ENCODE peak calls at places on chromosomes 1 and 21, in four cellular contexts. One of them, this sample, is unnamed.

GRCh38 chr1:101259744-101260148 is 22.9 kb downstream of the S1PR1 start:
- DNase-seq in mucosa of descending colon: no peak
- DNase-seq in ovary: no peak
- DNase-seq in tibial nerve: no peak
- DNase-seq in this sample: no peak

GRCh38 chr1:96962807-96963206 is 241.2 kb downstream of the PTBP2 start:
- DNase-seq in mucosa of descending colon: no peak
- DNase-seq in ovary: no peak
- DNase-seq in tibial nerve: no peak
- DNase-seq in this sample: no peak

GRCh38 chr21:44455524-44456206 is 355 bp downstream of the LRRC3 start:
- DNase-seq in mucosa of descending colon: peak; percentile 67
- DNase-seq in ovary: peak; percentile 59
- DNase-seq in tibial nerve: no peak
- DNase-seq in this sample: peak; percentile 76

GRCh38 chr21:39251326-39251725 is 62.1 kb downstream of the BRWD1 start:
- DNase-seq in mucosa of descending colon: no peak
- DNase-seq in ovary: no peak
- DNase-seq in tibial nerve: no peak
- DNase-seq in this sample: no peak

GRCh38 chr1:19179597-19180271 is 30.3 kb downstream of the UBR4 start:
- DNase-seq in mucosa of descending colon: no peak
- DNase-seq in ovary: no peak
- DNase-seq in tibial nerve: no peak
- DNase-seq in this sample: no peak

GRCh38 chr1:198387587-198387986 is 152.9 kb downstream of the ATP6V1G3 start:
- DNase-seq in mucosa of descending colon: no peak
- DNase-seq in ovary: no peak
- DNase-seq in tibial nerve: no peak
- DNase-seq in this sample: no peak

GRCh38 chr1:175095978-175096611 is 28.5 kb downstream of the TNN start:
- DNase-seq in mucosa of descending colon: no peak
- DNase-seq in ovary: no peak
- DNase-seq in tibial nerve: no peak
- DNase-seq in this sample: no peak

GRCh38 chr1:61184035-61184713 is 101.8 kb downstream of the NFIA start:
- DNase-seq in mucosa of descending colon: peak; percentile 94
- DNase-seq in ovary: peak; percentile 94
- DNase-seq in tibial nerve: peak; percentile 87
- DNase-seq in this sample: peak; percentile 95

GRCh38 chr21:42236014-42236413 is 17.1 kb downstream of the ABCG1 start:
- DNase-seq in mucosa of descending colon: no peak
- DNase-seq in ovary: no peak
- DNase-seq in tibial nerve: no peak
- DNase-seq in this sample: no peak

GRCh38 chr1:213123532-213123931 is 72.5 kb downstream of the RPS6KC1 start:
- DNase-seq in mucosa of descending colon: no peak
- DNase-seq in ovary: no peak
- DNase-seq in tibial nerve: no peak
- DNase-seq in this sample: no peak

GRCh38 chr21:38139380-38140168 is 117.2 kb upstream of the KCNJ15 start:
- DNase-seq in mucosa of descending colon: no peak
- DNase-seq in ovary: no peak
- DNase-seq in tibial nerve: no peak
- DNase-seq in this sample: no peak

GRCh38 chr1:23187637-23188036 is 19.0 kb upstream of the LUZP1 start:
- DNase-seq in mucosa of descending colon: peak; percentile 72
- DNase-seq in ovary: no peak
- DNase-seq in tibial nerve: no peak
- DNase-seq in this sample: no peak

GRCh38 chr1:23624440-23624839 is 65.1 kb upstream of the ID3 start:
- DNase-seq in mucosa of descending colon: no peak
- DNase-seq in ovary: no peak
- DNase-seq in tibial nerve: no peak
- DNase-seq in this sample: no peak

GRCh38 chr1:156931553-156931952 is 11.1 kb downstream of the LRRC71 start:
- DNase-seq in mucosa of descending colon: no peak
- DNase-seq in ovary: no peak
- DNase-seq in tibial nerve: no peak
- DNase-seq in this sample: no peak

GRCh38 chr1:232833966-232834535 is 28.8 kb downstream of the MAP10 start:
- DNase-seq in mucosa of descending colon: no peak
- DNase-seq in ovary: no peak
- DNase-seq in tibial nerve: no peak
- DNase-seq in this sample: no peak

GRCh38 chr1:61446531-61446991 is 278.4 kb downstream of the TM2D1 start:
- DNase-seq in mucosa of descending colon: no peak
- DNase-seq in ovary: no peak
- DNase-seq in tibial nerve: no peak
- DNase-seq in this sample: no peak

GRCh38 chr1:41390171-41390570 is 28.9 kb downstream of the FOXO6 start:
- DNase-seq in mucosa of descending colon: no peak
- DNase-seq in ovary: no peak
- DNase-seq in tibial nerve: no peak
- DNase-seq in this sample: no peak

GRCh38 chr1:92859400-92860039 is 27.7 kb downstream of the RPL5 start:
- DNase-seq in mucosa of descending colon: no peak
- DNase-seq in ovary: no peak
- DNase-seq in tibial nerve: no peak
- DNase-seq in this sample: no peak

GRCh38 chr1:20008391-20008841 is 29.0 kb upstream of the PLA2G2A start:
- DNase-seq in mucosa of descending colon: no peak
- DNase-seq in ovary: peak; percentile 72
- DNase-seq in tibial nerve: peak; percentile 6
- DNase-seq in this sample: no peak

DNA sequence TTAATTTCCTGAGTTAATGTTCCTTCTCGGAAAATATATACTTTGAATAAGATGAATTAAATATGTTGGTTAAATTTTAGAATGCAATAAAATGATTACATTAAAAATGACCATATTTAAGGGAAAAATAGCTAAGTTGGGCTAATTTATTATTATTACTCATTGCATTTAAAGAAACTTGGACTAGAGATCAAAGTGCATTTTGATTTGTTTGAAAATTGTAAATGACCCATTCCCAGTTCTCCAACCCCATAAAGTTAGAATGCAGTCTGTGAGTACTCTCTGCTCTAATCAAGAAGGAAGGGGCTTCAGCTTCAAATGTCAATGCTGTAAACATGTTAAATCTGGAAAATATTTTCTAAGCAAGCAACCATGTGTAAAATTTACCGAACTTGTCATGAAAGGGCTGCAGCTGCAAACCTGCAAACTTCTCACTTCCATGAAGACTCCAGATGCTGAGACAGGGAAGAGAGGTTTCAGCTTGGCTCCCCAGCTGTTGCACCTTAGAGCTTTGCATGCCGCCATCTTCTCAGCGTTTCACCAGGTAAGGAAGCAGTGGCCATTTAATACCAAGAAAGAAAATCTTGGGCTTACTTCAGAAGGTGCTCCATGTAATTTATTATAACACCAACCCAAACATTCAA is 232.6 kb downstream of the TTLL7 start:
- DNase-seq in mucosa of descending colon: no peak
- DNase-seq in ovary: no peak
- DNase-seq in tibial nerve: no peak
- DNase-seq in this sample: no peak
- H3K36me3 ChIP-seq in mucosa of descending colon: no peaks in the 10 kb centered on the region
- H3K36me3 ChIP-seq in ovary: no peaks in the 10 kb centered on the region
- H3K36me3 ChIP-seq in tibial nerve: no peaks in the 10 kb centered on the region
- H3K36me3 ChIP-seq in this sample: no peaks in the 10 kb centered on the region

DNA sequence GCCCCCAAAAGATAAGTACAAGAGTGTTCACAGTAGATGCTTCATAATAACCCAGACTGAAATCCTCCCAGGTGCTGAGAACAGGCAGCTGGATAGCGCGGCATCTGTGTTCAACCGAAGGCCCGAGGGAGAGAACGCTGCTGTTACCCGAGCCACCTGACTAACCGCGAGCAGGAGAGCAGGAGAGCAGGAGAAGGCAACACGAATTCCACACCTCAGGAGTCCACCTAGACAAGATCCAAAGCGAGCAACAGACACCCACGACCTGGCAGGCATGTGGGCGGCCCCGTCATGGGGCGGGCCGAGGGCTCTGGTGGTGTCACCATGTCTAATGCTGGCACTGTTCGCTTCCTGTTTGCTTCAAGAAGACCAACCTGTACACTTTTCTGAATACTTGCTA is 20.9 kb upstream of the SPATC1L start:
- DNase-seq in mucosa of descending colon: peak; percentile 34
- DNase-seq in ovary: no peak
- DNase-seq in tibial nerve: no peak
- DNase-seq in this sample: peak; percentile 20
- H3K36me3 ChIP-seq in mucosa of descending colon: peaks cover 3% of the 10 kb centered on the region
- H3K36me3 ChIP-seq in ovary: no peaks in the 10 kb centered on the region
- H3K36me3 ChIP-seq in tibial nerve: peaks cover 88% of the 10 kb centered on the region
- H3K36me3 ChIP-seq in this sample: peaks cover 83% of the 10 kb centered on the region

DNA sequence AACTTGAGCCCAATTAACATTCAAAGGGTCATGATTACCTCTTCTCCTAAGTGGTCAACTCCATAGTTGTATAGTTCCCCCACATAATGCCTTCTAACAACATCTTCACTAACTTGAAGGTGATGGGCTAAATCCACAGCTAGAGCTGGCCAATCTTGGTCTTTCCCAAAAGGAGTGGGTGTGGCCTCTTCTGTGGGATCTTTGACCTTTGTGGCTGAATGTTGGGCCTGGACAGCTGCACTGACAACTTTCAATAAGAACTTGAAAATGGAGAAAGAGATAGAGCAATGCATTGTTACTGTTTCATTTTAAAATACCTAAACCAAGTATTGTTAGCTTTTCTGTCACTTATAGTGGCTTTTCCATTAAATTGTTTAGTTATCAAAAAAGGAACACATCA is 59.2 kb downstream of the IARS2 start:
- DNase-seq in mucosa of descending colon: no peak
- DNase-seq in ovary: no peak
- DNase-seq in tibial nerve: no peak
- DNase-seq in this sample: no peak
- H3K36me3 ChIP-seq in mucosa of descending colon: no peaks in the 10 kb centered on the region
- H3K36me3 ChIP-seq in ovary: no peaks in the 10 kb centered on the region
- H3K36me3 ChIP-seq in tibial nerve: peaks cover 61% of the 10 kb centered on the region
- H3K36me3 ChIP-seq in this sample: peaks cover 81% of the 10 kb centered on the region

GRCh38 chr1:217955723-217956122 is 324.6 kb downstream of the SPATA17 start:
- DNase-seq in mucosa of descending colon: no peak
- DNase-seq in ovary: no peak
- DNase-seq in tibial nerve: no peak
- DNase-seq in this sample: no peak
- H3K36me3 ChIP-seq in mucosa of descending colon: no peaks in the 10 kb centered on the region
- H3K36me3 ChIP-seq in ovary: no peaks in the 10 kb centered on the region
- H3K36me3 ChIP-seq in tibial nerve: no peaks in the 10 kb centered on the region
- H3K36me3 ChIP-seq in this sample: no peaks in the 10 kb centered on the region

GRCh38 chr1:228012555-228012954 is 5.8 kb downstream of the WNT3A start:
- DNase-seq in mucosa of descending colon: no peak
- DNase-seq in ovary: peak; percentile 1
- DNase-seq in tibial nerve: no peak
- DNase-seq in this sample: no peak
- H3K36me3 ChIP-seq in mucosa of descending colon: no peaks in the 10 kb centered on the region
- H3K36me3 ChIP-seq in ovary: no peaks in the 10 kb centered on the region
- H3K36me3 ChIP-seq in tibial nerve: no peaks in the 10 kb centered on the region
- H3K36me3 ChIP-seq in this sample: no peaks in the 10 kb centered on the region

GRCh38 chr1:25766721-25767436 is 33.1 kb upstream of the SELENON start:
- DNase-seq in mucosa of descending colon: no peak
- DNase-seq in ovary: no peak
- DNase-seq in tibial nerve: no peak
- DNase-seq in this sample: no peak
- H3K36me3 ChIP-seq in mucosa of descending colon: no peaks in the 10 kb centered on the region
- H3K36me3 ChIP-seq in ovary: no peaks in the 10 kb centered on the region
- H3K36me3 ChIP-seq in tibial nerve: peaks cover 14% of the 10 kb centered on the region
- H3K36me3 ChIP-seq in this sample: peaks cover 7% of the 10 kb centered on the region